ENCODE peak calls at places on chromosomes 1 and 21, in six cellular contexts. H, T, I, F, S and X are unnamed samples.

GRCh38 chr1:212587304-212588136 is 21.0 kb upstream of the ATF3 start:
- DNase-seq in H (peak; percentile 67), T (no peak), I (no peak), F (no peak), S (no peak), X (no peak)

GRCh38 chr1:230383425-230383824 is 42.7 kb downstream of the PGBD5 start:
- DNase-seq in H (no peak), T (no peak), I (no peak), F (no peak), S (no peak), X (no peak)

GRCh38 chr1:202243006-202243405 is 49.4 kb downstream of the LGR6 start:
- DNase-seq in H (no peak), T (no peak), I (no peak), F (no peak), S (no peak), X (no peak)

GRCh38 chr1:2990376-2991115 is 30.7 kb upstream of the ACTRT2 start:
- DNase-seq in H (no peak), T (no peak), I (no peak), F (peak; percentile 33), S (no peak), X (no peak)

GRCh38 chr1:198259336-198260109 is 102.7 kb downstream of the NEK7 start:
- DNase-seq in H (no peak), T (no peak), I (no peak), F (no peak), S (no peak), X (no peak)

GRCh38 chr1:192604979-192605620 is 29.5 kb downstream of the RGS1 start:
- DNase-seq in H (no peak), T (no peak), I (no peak), F (no peak), S (no peak), X (no peak)

GRCh38 chr21:29436143-29436542 is 137.4 kb downstream of the BACH1 start:
- DNase-seq in H (peak; percentile 59), T (no peak), I (no peak), F (no peak), S (peak; percentile 28), X (no peak)

GRCh38 chr1:19918057-19918456 is 5.4 kb downstream of the PLA2G2E start:
- DNase-seq in H (peak; percentile 83), T (peak; percentile 86), I (peak; percentile 89), F (peak; percentile 81), S (peak; percentile 73), X (peak; percentile 50)

GRCh38 chr1:243501002-243501401 is 245.2 kb downstream of the SDCCAG8 start:
- DNase-seq in H (peak; percentile 61), T (no peak), I (no peak), F (no peak), S (no peak), X (no peak)

GRCh38 chr1:32466761-32467160 is 1.9 kb downstream of the ZBTB8B start:
- DNase-seq in H (no peak), T (no peak), I (no peak), F (no peak), S (no peak), X (no peak)

GRCh38 chr1:156705918-156706646 is 699 bp upstream of the CRABP2 start:
- DNase-seq in H (peak; percentile 75), T (peak; percentile 76), I (peak; percentile 83), F (peak; percentile 75), S (peak; percentile 79), X (no peak)

GRCh38 chr1:21754583-21754982 is 28.4 kb downstream of the USP48 start:
- DNase-seq in H (no peak), T (no peak), I (no peak), F (no peak), S (no peak), X (no peak)

GRCh38 chr1:232686346-232686745 is 56.4 kb upstream of the SIPA1L2 start:
- DNase-seq in H (no peak), T (no peak), I (no peak), F (no peak), S (no peak), X (no peak)

GRCh38 chr1:172917972-172918371 is 132.8 kb downstream of the TNFSF18 start:
- DNase-seq in H (peak; percentile 94), T (no peak), I (no peak), F (no peak), S (no peak), X (no peak)

GRCh38 chr1:92784051-92784638 is 763 bp downstream of the EVI5 start:
- DNase-seq in H (peak; percentile 45), T (peak; percentile 71), I (peak; percentile 58), F (no peak), S (peak; percentile 43), X (no peak)

GRCh38 chr1:154178856-154179811 is 12.8 kb downstream of the TPM3 start:
- DNase-seq in H (no peak), T (no peak), I (no peak), F (no peak), S (no peak), X (no peak)
- H3K4me3 ChIP-seq in H (no peak overlapping the region), T (peak overlapping the region; percentile 76), I (no peak overlapping the region), F (no peak overlapping the region), S (peak overlapping the region; percentile 16), X (no peak overlapping the region)

GRCh38 chr1:115118596-115118995 is 29.3 kb upstream of the TSPAN2 start:
- DNase-seq in H (no peak), T (no peak), I (no peak), F (no peak), S (no peak), X (no peak)
- H3K4me1 ChIP-seq in H (no peaks in the 10 kb centered on the region), T (no peaks in the 10 kb centered on the region), I (no peaks in the 10 kb centered on the region), F (no peaks in the 10 kb centered on the region), S (no peaks in the 10 kb centered on the region), X (no peaks in the 10 kb centered on the region)

DNA sequence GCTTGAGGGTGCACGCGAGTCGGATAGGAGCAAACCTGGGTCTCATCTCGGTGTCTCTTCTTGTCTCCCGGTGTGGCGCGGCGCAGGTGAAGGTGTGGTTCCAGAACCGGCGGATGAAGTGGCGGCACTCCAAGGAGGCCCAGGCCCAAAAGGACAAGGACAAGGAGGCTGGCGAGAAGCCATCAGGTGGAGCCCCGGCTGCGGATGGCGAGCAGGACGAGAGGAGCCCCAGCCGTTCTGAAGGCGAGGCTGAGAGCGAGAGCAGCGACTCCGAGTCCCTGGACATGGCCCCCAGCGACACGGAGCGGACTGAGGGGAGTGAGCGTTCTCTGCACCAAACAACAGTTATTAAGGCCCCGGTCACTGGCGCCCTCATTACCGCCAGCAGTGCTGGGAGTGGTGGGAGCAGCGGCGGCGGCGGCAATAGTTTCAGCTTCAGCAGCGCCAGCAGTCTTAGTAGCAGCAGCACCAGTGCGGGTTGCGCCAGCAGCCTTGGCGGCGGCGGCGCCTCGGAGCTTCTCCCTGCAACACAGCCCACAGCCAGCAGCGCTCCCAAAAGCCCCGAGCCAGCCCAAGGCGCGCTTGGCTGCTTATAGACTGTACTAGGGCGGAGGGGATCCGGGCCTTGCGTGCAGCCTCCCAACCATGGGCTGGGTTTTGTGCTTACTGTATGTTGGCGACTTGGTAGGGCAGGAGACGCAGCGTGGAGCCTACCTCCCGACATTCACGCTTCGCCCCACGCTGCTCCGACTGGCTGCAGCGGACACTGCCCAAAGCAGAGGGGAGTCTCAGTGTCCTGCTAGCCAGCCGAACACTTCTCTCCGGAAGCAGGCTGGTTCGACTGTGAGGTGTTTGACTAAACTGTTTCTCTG is 5.1 kb downstream of the HLX start:
- DNase-seq in H (peak; percentile 58), T (no peak), I (no peak), F (no peak), S (no peak), X (no peak)
- H3K27me3 ChIP-seq in H (no peaks in the 10 kb centered on the region), T (peaks cover 3% of the 10 kb centered on the region), I (peaks cover 4% of the 10 kb centered on the region), F (peaks cover 21% of the 10 kb centered on the region), S (peaks cover 9% of the 10 kb centered on the region), X (peaks cover 97% of the 10 kb centered on the region)

GRCh38 chr1:41110721-41111120 is 89.2 kb upstream of the SLFNL1 start:
- DNase-seq in H (no peak), T (no peak), I (no peak), F (no peak), S (no peak), X (no peak)

GRCh38 chr1:41109316-41110263 is 88.1 kb upstream of the SLFNL1 start:
- DNase-seq in H (peak; percentile 96), T (no peak), I (peak; percentile 54), F (no peak), S (no peak), X (no peak)

GRCh38 chr1:41103761-41104160 is 82.2 kb upstream of the SLFNL1 start:
- DNase-seq in H (no peak), T (no peak), I (no peak), F (no peak), S (no peak), X (no peak)

GRCh38 chr1:41108696-41109284 is 87.3 kb upstream of the SLFNL1 start:
- DNase-seq in H (peak; percentile 52), T (no peak), I (no peak), F (no peak), S (no peak), X (no peak)
- H3K4me3 ChIP-seq in H (peak overlapping the region; percentile 31), T (no peak overlapping the region), I (no peak overlapping the region), F (no peak overlapping the region), S (no peak overlapping the region), X (no peak overlapping the region)

DNA sequence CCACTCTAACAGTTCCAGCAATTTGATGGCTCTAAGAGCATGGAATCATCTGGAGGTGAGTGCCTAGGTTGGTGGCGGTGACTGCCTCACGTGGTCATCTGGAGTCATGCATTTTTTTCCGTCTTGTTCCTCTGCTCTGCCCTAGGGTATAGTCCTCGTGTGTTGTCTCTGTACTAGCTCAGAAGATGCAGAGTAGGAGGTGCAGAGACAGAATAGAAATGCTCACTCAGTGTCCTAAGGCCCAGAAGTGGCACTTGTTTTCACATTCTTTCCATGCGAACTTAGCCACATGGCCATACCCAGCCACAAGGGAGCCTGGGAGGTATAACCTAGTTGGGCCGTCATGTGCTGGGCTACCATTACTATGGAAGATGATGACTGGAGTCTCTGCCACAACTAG is 30.3 kb downstream of the DYRK1A start:
- DNase-seq in H (no peak), T (no peak), I (no peak), F (no peak), S (no peak), X (no peak)
- H3K4me1 ChIP-seq in H (no peaks in the 10 kb centered on the region), T (peaks cover 89% of the 10 kb centered on the region), I (peaks cover 18% of the 10 kb centered on the region), F (peaks cover 4% of the 10 kb centered on the region), S (peaks cover 60% of the 10 kb centered on the region), X (peaks cover 3% of the 10 kb centered on the region)

DNA sequence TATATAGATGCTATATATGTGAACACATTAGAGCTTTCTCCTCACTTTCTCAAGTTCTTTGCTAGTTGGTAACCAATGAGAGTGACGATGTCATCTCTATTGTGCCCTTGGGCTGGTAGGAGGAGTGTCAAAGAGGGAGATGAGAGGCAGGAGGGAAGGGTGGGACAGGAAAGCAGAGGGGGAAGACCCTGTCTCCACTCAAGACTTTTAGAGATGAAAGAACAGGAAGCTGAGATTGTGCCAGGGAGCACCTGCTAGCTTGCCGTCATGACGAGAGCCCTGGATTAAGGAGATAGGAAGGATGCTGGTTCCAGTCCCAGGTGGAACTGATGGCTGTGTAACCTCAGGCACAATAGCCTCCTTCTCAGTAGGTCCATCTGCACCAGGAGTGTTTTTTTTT is 16.7 kb downstream of the CNR2 start:
- DNase-seq in H (no peak), T (no peak), I (no peak), F (no peak), S (no peak), X (no peak)
- H3K27me3 ChIP-seq in H (peaks cover 9% of the 10 kb centered on the region), T (no peaks in the 10 kb centered on the region), I (no peaks in the 10 kb centered on the region), F (no peaks in the 10 kb centered on the region), S (no peaks in the 10 kb centered on the region), X (peaks cover 2% of the 10 kb centered on the region)

GRCh38 chr1:167501513-167502191 is 16.7 kb downstream of the CD247 start:
- DNase-seq in H (no peak), T (no peak), I (no peak), F (no peak), S (peak; percentile 59), X (no peak)
- H3K4me3 ChIP-seq in H (no peak overlapping the region), T (no peak overlapping the region), I (no peak overlapping the region), F (no peak overlapping the region), S (peak overlapping the region; percentile 4), X (no peak overlapping the region)

GRCh38 chr1:24987424-24987823 is 57.3 kb upstream of the RUNX3 start:
- DNase-seq in H (no peak), T (peak; percentile 45), I (no peak), F (no peak), S (no peak), X (no peak)
- H3K4me1 ChIP-seq in H (no peaks in the 10 kb centered on the region), T (no peaks in the 10 kb centered on the region), I (no peaks in the 10 kb centered on the region), F (no peaks in the 10 kb centered on the region), S (peaks cover 97% of the 10 kb centered on the region), X (no peaks in the 10 kb centered on the region)

GRCh38 chr1:222042120-222042519 is 300.2 kb upstream of the DUSP10 start:
- DNase-seq in H (no peak), T (no peak), I (no peak), F (no peak), S (no peak), X (no peak)
- H3K27me3 ChIP-seq in H (no peaks in the 10 kb centered on the region), T (no peaks in the 10 kb centered on the region), I (no peaks in the 10 kb centered on the region), F (no peaks in the 10 kb centered on the region), S (no peaks in the 10 kb centered on the region), X (no peaks in the 10 kb centered on the region)